ENCODE peak calls at places on chromosomes 7 and 10, in eight cellular contexts. O is HCT116, G is hepatocyte, C is GM23248, I is GM23338, T is SK-N-SH, M is neural progenitor cell, B is PC-3. S is an unnamed sample. For H3K36me3 and H3K27me3, the result is how much of the 10 kb centered on the place peaks cover.

GRCh38 chr7:135853008-135853407 is 104.4 kb upstream of the FAM180A start:
- DNase-seq in T (no peak), M (no peak), C (no peak), O (no peak), B (no peak), G (no peak), I (no peak), S (no peak)

GRCh38 chr7:34320926-34321609 is 336.9 kb upstream of the NPSR1 start:
- DNase-seq in M (peak), B (peak), C (peak), O (peak), G (peak), I (peak), T (peak), S (peak)

GRCh38 chr7:25014735-25015134 is 34.8 kb upstream of the OSBPL3 start:
- DNase-seq in M (no peak), T (no peak), O (no peak), I (no peak), C (peak), B (peak), G (no peak), S (no peak)

GRCh38 chr10:77881636-77882035 is 44.9 kb downstream of the DLG5 start:
- DNase-seq in C (no peak), G (no peak), T (no peak), M (no peak), B (no peak), I (no peak), O (no peak), S (no peak)

GRCh38 chr10:106467506-106467905 is 697.0 kb downstream of the SORCS1 start:
- DNase-seq in B (peak), T (no peak), G (peak), M (no peak), I (peak), O (no peak), C (no peak), S (no peak)

GRCh38 chr10:32144817-32145688 is 88.8 kb upstream of the KIF5B start:
- DNase-seq in B (no peak), G (no peak), T (no peak), I (no peak), C (no peak), M (no peak), O (no peak), S (no peak)

GRCh38 chr10:62819521-62819920 is 3.4 kb upstream of the EGR2 start:
- DNase-seq in I (no peak), T (no peak), O (no peak), B (peak), M (no peak), C (peak), G (peak), S (no peak)

GRCh38 chr7:8184241-8184640 is 77.7 kb downstream of the ICA1 start:
- DNase-seq in M (no peak), B (no peak), G (no peak), I (no peak), C (no peak), T (no peak), O (no peak), S (no peak)

GRCh38 chr10:4650572-4650971 is 175.4 kb upstream of the AKR1E2 start:
- DNase-seq in B (no peak), I (no peak), C (peak), G (peak), M (no peak), O (no peak), T (no peak), S (no peak)

GRCh38 chr7:123410273-123410928 is 124.0 kb downstream of the IQUB start:
- DNase-seq in G (peak), C (peak), I (no peak), B (peak), O (no peak), M (no peak), T (no peak), S (no peak)

GRCh38 chr7:80047032-80047431 is 87.6 kb upstream of the GNAI1 start:
- DNase-seq in M (no peak), G (no peak), B (no peak), I (no peak), T (no peak), O (no peak), C (no peak), S (no peak)

GRCh38 chr10:120819366-120819765 is 31.8 kb upstream of the WDR11 start:
- DNase-seq in B (no peak), C (no peak), T (no peak), O (no peak), M (no peak), I (no peak), G (no peak), S (no peak)

GRCh38 chr7:127551941-127552340 is 33.5 kb downstream of the GCC1 start:
- DNase-seq in T (no peak), G (no peak), M (no peak), B (no peak), C (no peak), O (no peak), I (no peak), S (no peak)

GRCh38 chr7:87216701-87217508 is 2.6 kb downstream of the TMEM243 start:
- DNase-seq in C (peak), B (no peak), M (no peak), G (no peak), T (no peak), O (no peak), I (no peak), S (peak)

GRCh38 chr7:120738816-120739215 is 119.1 kb downstream of the TSPAN12 start:
- DNase-seq in G (no peak), M (no peak), O (no peak), B (no peak), I (peak), C (no peak), T (no peak), S (no peak)

GRCh38 chr7:5354460-5355279 is 69.0 kb downstream of the TNRC18 start:
- DNase-seq in M (no peak), T (peak), I (peak), G (peak), O (no peak), B (peak), C (peak), S (peak)

GRCh38 chr10:79884006-79884405 is 57.5 kb downstream of the NUTM2E start:
- DNase-seq in M (no peak), G (no peak), B (no peak), T (no peak), O (no peak), I (no peak), C (no peak), S (no peak)

GRCh38 chr10:34710391-34710751 is 104.7 kb downstream of the PARD3 start:
- DNase-seq in G (no peak), I (no peak), T (no peak), O (no peak), M (no peak), C (peak), B (peak), S (no peak)

GRCh38 chr7:134108803-134109202 is 18.3 kb upstream of the LRGUK start:
- DNase-seq in T (no peak), B (no peak), I (no peak), O (no peak), G (no peak), M (no peak), C (no peak), S (no peak)

GRCh38 chr10:28250358-28250757 is 52.5 kb downstream of the MPP7 start:
- DNase-seq in G (no peak), M (no peak), I (no peak), O (no peak), B (no peak), C (no peak), T (no peak), S (no peak)

GRCh38 chr7:132063800-132064199 is 507.4 kb upstream of the PODXL start:
- DNase-seq in G (no peak), B (no peak), T (no peak), I (no peak), O (no peak), M (no peak), C (no peak), S (no peak)

GRCh38 chr7:27194641-27195379 is 5.1 kb downstream of the HOXA13 start:
- DNase-seq in C (no peak), T (no peak), O (no peak), B (peak), I (no peak), G (no peak), M (no peak), S (no peak)

GRCh38 chr10:423167-423566 is 266.3 kb downstream of the DIP2C start:
- DNase-seq in M (no peak), C (no peak), B (no peak), O (no peak), G (no peak), T (no peak), I (no peak), S (no peak)

GRCh38 chr10:421170-421569 is 268.3 kb downstream of the DIP2C start:
- DNase-seq in O (no peak), M (no peak), B (no peak), I (no peak), C (no peak), G (no peak), T (no peak), S (no peak)

GRCh38 chr10:420154-421121 is 269.0 kb downstream of the DIP2C start:
- DNase-seq in C (no peak), G (no peak), B (no peak), M (no peak), O (no peak), T (no peak), I (no peak), S (no peak)

GRCh38 chr10:422675-423074 is 266.8 kb downstream of the DIP2C start:
- DNase-seq in O (no peak), B (no peak), G (no peak), C (no peak), I (no peak), M (peak), T (no peak), S (no peak)

DNA sequence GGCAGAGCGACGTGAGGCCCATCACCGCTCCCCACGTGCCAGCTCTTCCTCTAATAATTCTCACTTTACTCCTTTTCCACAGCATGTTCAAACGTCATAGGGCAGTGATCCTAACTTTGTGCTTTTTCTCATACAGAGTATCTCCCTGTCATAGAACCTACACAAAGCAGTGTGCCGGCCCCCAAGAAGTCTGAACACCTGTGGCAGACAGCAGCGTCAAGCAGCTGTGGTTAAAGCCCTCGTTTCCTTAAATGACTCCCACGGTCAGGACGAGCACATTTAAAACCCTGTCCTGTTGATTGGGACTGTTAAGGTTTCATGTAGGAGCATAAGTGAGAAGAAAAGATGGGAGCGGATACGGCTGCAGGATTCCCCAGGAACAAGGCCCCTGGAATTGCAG is 267.2 kb downstream of the DIP2C start:
- DNase-seq in T (no peak), C (no peak), B (no peak), I (no peak), O (no peak), G (no peak), M (no peak), S (no peak)
- H3K36me3 ChIP-seq in T (under half), C (under half), B (under half), I (under half), O (under half), G (under half), M (under half), S (under half)

DNA sequence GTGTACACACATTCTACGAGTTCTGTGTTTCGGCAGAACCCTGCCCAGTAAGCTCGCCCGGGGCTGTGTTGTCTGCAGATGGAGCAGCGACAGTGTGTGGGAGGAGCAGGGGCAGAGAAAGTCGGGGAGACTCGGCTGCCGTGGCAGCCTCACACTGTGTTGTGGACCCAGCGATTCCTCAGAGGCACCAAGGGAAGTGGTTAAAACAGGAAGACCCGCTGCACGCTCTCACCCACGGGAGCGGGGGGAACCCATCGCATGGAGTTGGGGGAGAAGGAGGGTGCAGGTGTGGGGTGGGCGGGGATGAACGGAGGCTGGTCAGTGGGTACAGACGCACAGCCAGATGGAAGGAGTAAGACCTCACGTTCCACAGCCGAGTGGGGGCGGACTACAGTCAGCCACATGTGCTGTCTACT is 250.2 kb downstream of the ELFN1 start:
- DNase-seq in T (no peak), C (peak), O (no peak), I (no peak), M (no peak), G (no peak), B (no peak), S (no peak)
- H3K27me3 ChIP-seq in T (under half), C (under half), O (under half), I (under half), M (under half), G (under half), B (under half), S (under half)

GRCh38 chr10:546451-546850 is 143.0 kb downstream of the DIP2C start:
- DNase-seq in B (no peak), C (no peak), O (no peak), M (no peak), I (no peak), T (no peak), G (no peak), S (no peak)

GRCh38 chr10:549391-549790 is 140.1 kb downstream of the DIP2C start:
- DNase-seq in O (no peak), T (no peak), M (no peak), C (no peak), G (no peak), I (no peak), B (no peak), S (no peak)

GRCh38 chr10:547591-548081 is 141.8 kb downstream of the DIP2C start:
- DNase-seq in M (no peak), C (no peak), B (no peak), T (peak), O (no peak), G (no peak), I (no peak), S (no peak)

GRCh38 chr10:548212-548897 is 141.1 kb downstream of the DIP2C start:
- DNase-seq in C (no peak), T (peak), I (peak), B (no peak), G (no peak), M (peak), O (no peak), S (no peak)

DNA sequence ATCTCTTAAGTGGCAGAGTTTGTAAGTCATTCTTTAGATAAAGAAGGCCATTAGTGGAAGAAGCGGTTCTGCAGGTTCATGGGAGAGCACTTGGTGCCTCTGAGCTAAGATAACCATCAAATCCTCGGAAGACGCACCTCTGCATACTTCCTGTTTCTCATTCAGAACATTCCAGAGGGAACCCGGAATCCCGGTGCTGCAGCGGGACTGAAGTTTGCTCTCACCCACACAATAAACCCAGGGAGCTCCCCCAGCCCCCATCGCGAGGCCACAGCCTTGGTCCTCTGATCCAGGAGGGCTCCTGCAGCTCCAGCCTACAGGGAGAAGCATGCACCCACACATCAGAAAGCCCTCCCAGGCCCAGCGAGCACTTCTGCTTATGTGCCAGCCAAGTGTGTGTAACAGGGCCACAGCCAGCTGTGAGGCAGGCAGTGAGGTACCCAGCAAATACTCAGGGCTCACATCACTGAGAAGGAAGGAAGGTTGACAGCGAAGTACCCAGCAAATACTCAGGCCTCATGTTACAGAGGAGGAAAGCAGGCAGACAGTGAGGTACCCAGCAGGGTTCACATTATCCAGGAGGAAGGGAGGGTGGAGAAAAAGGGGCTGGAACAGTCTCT is 142.4 kb downstream of the DIP2C start:
- DNase-seq in T (peak), C (peak), B (peak), M (peak), I (peak), O (no peak), G (peak), S (no peak)
- TF ChIP-seq EZH2phosphoT487 in T (no peak), C (no peak), B (no peak), M (no peak), I (no peak), O (no peak), G (no peak), S (no peak)

GRCh38 chr7:81606078-81606863 is 163.6 kb downstream of the HGF start:
- DNase-seq in B (no peak), M (no peak), C (no peak), O (no peak), I (no peak), T (no peak), G (no peak), S (no peak)

GRCh38 chr7:81608748-81609382 is 161.0 kb downstream of the HGF start:
- DNase-seq in G (no peak), C (peak), T (no peak), I (no peak), M (no peak), O (no peak), B (peak), S (no peak)

GRCh38 chr7:81611805-81612204 is 158.0 kb downstream of the HGF start:
- DNase-seq in G (no peak), O (no peak), M (no peak), C (no peak), B (no peak), T (no peak), I (no peak), S (no peak)

GRCh38 chr7:81607987-81608386 is 161.9 kb downstream of the HGF start:
- DNase-seq in G (no peak), O (no peak), C (peak), T (no peak), M (no peak), B (no peak), I (no peak), S (no peak)

DNA sequence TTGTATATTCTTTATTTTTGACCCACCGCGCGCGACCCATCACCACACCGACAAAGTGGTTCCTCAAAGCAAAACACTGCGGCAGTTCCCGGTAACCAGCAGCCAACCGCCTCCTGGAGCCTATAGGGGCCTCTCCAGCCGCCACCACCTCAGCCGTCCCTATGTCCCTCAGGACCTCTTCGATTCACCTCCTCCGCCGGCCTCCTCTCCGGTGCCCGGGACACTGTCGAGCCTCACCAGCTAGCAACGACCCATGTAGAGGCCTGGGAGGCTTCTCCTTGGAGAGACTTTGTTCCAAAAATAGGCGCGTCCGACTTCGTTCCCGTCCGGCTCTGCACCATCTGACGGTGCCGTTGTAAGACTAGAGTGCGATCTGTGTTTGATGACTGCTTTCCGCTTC is 158.8 kb downstream of the HGF start:
- DNase-seq in B (no peak), O (no peak), G (no peak), C (no peak), I (peak), T (no peak), M (no peak), S (no peak)
- H3K36me3 ChIP-seq in B (under half), O (under half), G (under half), C (under half), I (under half), T (under half), M (under half), S (under half)

DNA sequence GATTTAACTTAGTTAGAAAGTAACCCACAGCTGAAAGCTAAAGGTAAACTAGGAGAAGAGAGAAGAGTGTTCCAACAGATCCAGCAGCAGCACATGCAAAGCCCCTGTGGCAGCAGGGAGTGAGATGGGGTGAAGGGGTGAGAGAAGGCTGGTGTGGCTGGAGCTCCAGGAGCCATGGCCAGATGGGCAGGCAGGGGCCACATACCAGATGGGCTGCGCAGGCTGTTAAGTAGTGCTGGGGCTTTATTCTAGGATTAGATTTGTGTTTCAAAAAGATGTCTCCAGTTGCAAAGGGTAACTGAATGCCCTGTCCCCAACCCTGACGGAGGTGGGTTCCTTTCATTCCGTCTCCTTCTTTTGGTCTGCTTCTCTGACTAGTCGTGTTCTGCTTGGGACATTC is 33.2 kb downstream of the HIF1AN start:
- DNase-seq in B (no peak), G (no peak), I (no peak), O (no peak), M (no peak), C (no peak), T (peak), S (no peak)
- H3K27me3 ChIP-seq in B (under half), G (half or more), I (under half), O (under half), M (half or more), C (half or more), T (under half), S (under half)

S was measured in MM.1S.